ENCODE peak calls at places on chromosomes 11 and 22, in six cellular contexts. One of them, this sample, is unnamed.

GRCh38 chr22:29004647-29005371 is 56.8 kb downstream of the C22orf31 start:
- DNase-seq in neural progenitor cell: peak
- DNase-seq in IMR-90: peak
- DNase-seq in NB4: no peak
- DNase-seq in HTR-8/SVneo: no peak
- DNase-seq in HEK293T: peak
- DNase-seq in this sample: no peak

GRCh38 chr22:24516301-24516737 is 21.2 kb downstream of the UPB1 start:
- DNase-seq in neural progenitor cell: no peak
- DNase-seq in IMR-90: peak
- DNase-seq in NB4: peak
- DNase-seq in HTR-8/SVneo: peak
- DNase-seq in HEK293T: no peak
- DNase-seq in this sample: no peak

GRCh38 chr11:61682093-61682732 is 2.0 kb downstream of the DAGLA start:
- DNase-seq in neural progenitor cell: no peak
- DNase-seq in IMR-90: no peak
- DNase-seq in NB4: no peak
- DNase-seq in HTR-8/SVneo: no peak
- DNase-seq in HEK293T: no peak
- DNase-seq in this sample: no peak

GRCh38 chr22:32920032-32920628 is 118.6 kb downstream of the TIMP3 start:
- DNase-seq in neural progenitor cell: no peak
- DNase-seq in IMR-90: peak
- DNase-seq in NB4: peak
- DNase-seq in HTR-8/SVneo: no peak
- DNase-seq in HEK293T: no peak
- DNase-seq in this sample: peak

GRCh38 chr22:33023119-33023827 is 34.9 kb downstream of the SYN3 start:
- DNase-seq in neural progenitor cell: no peak
- DNase-seq in IMR-90: no peak
- DNase-seq in NB4: peak
- DNase-seq in HTR-8/SVneo: no peak
- DNase-seq in HEK293T: no peak
- DNase-seq in this sample: peak

GRCh38 chr11:69992943-69993694 is 85.0 kb upstream of the ANO1 start:
- DNase-seq in neural progenitor cell: no peak
- DNase-seq in IMR-90: no peak
- DNase-seq in NB4: no peak
- DNase-seq in HTR-8/SVneo: no peak
- DNase-seq in HEK293T: no peak
- DNase-seq in this sample: no peak

GRCh38 chr22:30205281-30206115 is 41.1 kb downstream of the LIF start:
- DNase-seq in neural progenitor cell: no peak
- DNase-seq in IMR-90: peak
- DNase-seq in NB4: peak
- DNase-seq in HTR-8/SVneo: peak
- DNase-seq in HEK293T: no peak
- DNase-seq in this sample: peak

GRCh38 chr11:34632105-34632780 is 11.3 kb downstream of the EHF start:
- DNase-seq in neural progenitor cell: peak
- DNase-seq in IMR-90: no peak
- DNase-seq in NB4: no peak
- DNase-seq in HTR-8/SVneo: no peak
- DNase-seq in HEK293T: no peak
- DNase-seq in this sample: no peak

GRCh38 chr22:47111626-47112373 is 349.4 kb downstream of the TBC1D22A start:
- DNase-seq in neural progenitor cell: no peak
- DNase-seq in IMR-90: no peak
- DNase-seq in NB4: no peak
- DNase-seq in HTR-8/SVneo: no peak
- DNase-seq in HEK293T: no peak
- DNase-seq in this sample: no peak

GRCh38 chr22:27459955-27460354 is 341.6 kb downstream of the MN1 start:
- DNase-seq in neural progenitor cell: no peak
- DNase-seq in IMR-90: no peak
- DNase-seq in NB4: no peak
- DNase-seq in HTR-8/SVneo: no peak
- DNase-seq in HEK293T: no peak
- DNase-seq in this sample: no peak

GRCh38 chr11:126310229-126310991 is 6.5 kb downstream of the DCPS start:
- DNase-seq in neural progenitor cell: peak
- DNase-seq in IMR-90: peak
- DNase-seq in NB4: peak
- DNase-seq in HTR-8/SVneo: peak
- DNase-seq in HEK293T: peak
- DNase-seq in this sample: peak

GRCh38 chr11:69888671-69889076 is 69.5 kb upstream of the FGF3 start:
- DNase-seq in neural progenitor cell: peak
- DNase-seq in IMR-90: peak
- DNase-seq in NB4: peak
- DNase-seq in HTR-8/SVneo: peak
- DNase-seq in HEK293T: peak
- DNase-seq in this sample: peak

GRCh38 chr22:32040324-32040904 is 2.6 kb upstream of the SLC5A1 start:
- DNase-seq in neural progenitor cell: no peak
- DNase-seq in IMR-90: no peak
- DNase-seq in NB4: no peak
- DNase-seq in HTR-8/SVneo: no peak
- DNase-seq in HEK293T: no peak
- DNase-seq in this sample: no peak